ENCODE peak calls at places on chromosomes 3 and 15, in ten cellular contexts. E, O, T, D, Y, F, L, R, G and U are unnamed samples.

GRCh38 chr3:8649757-8650156 is 5.2 kb upstream of the SSUH2 start:
- DNase-seq in E (no peak), O (no peak), T (no peak), D (no peak), Y (no peak), F (no peak), L (no peak), R (no peak), G (no peak), U (no peak)

GRCh38 chr3:52415769-52416168 is 29.1 kb downstream of the SEMA3G start:
- DNase-seq in E (no peak), O (no peak), T (no peak), D (no peak), Y (no peak), F (no peak), L (no peak), R (no peak), G (no peak), U (no peak)

GRCh38 chr3:98596087-98596486 is 2.7 kb upstream of the CPOX start:
- DNase-seq in E (no peak), O (no peak), T (no peak), D (no peak), Y (no peak), F (no peak), L (no peak), R (no peak), G (no peak), U (no peak)

GRCh38 chr3:185729335-185729715 is 95.5 kb downstream of the IGF2BP2 start:
- DNase-seq in E (no peak), O (no peak), T (peak), D (no peak), Y (peak), F (no peak), L (peak), R (no peak), G (no peak), U (peak)

GRCh38 chr15:35047528-35047927 is 37.6 kb downstream of the NANOGP8 start:
- DNase-seq in E (no peak), O (no peak), T (no peak), D (no peak), Y (no peak), F (no peak), L (no peak), R (no peak), G (no peak), U (no peak)

GRCh38 chr3:127254730-127255129 is 33.1 kb downstream of the PRR20G start:
- DNase-seq in E (peak), O (no peak), T (no peak), D (no peak), Y (no peak), F (no peak), L (peak), R (no peak), G (no peak), U (no peak)

GRCh38 chr15:37103475-37104071 is 3.2 kb upstream of the MEIS2 start:
- DNase-seq in E (no peak), O (no peak), T (no peak), D (no peak), Y (no peak), F (no peak), L (no peak), R (no peak), G (no peak), U (no peak)

GRCh38 chr3:61829301-61830110 is 268.1 kb downstream of the PTPRG start:
- DNase-seq in E (no peak), O (no peak), T (no peak), D (no peak), Y (no peak), F (no peak), L (no peak), R (no peak), G (peak), U (no peak)

GRCh38 chr15:36501063-36501678 is 78.3 kb upstream of the CDIN1 start:
- DNase-seq in E (peak), O (no peak), T (peak), D (no peak), Y (peak), F (peak), L (peak), R (no peak), G (peak), U (peak)

GRCh38 chr3:19931767-19932188 is 2.2 kb downstream of the EFHB start:
- DNase-seq in E (no peak), O (no peak), T (no peak), D (no peak), Y (no peak), F (no peak), L (no peak), R (no peak), G (no peak), U (no peak)

GRCh38 chr3:25572919-25573385 is 91.8 kb downstream of the TOP2B start:
- DNase-seq in E (no peak), O (no peak), T (peak), D (no peak), Y (peak), F (no peak), L (peak), R (peak), G (no peak), U (peak)

GRCh38 chr3:52890735-52891134 is 6.6 kb downstream of the STIMATE start:
- DNase-seq in E (no peak), O (no peak), T (no peak), D (no peak), Y (no peak), F (no peak), L (no peak), R (no peak), G (no peak), U (no peak)

GRCh38 chr3:148943531-148944200 is 47.7 kb upstream of the GYG1 start:
- DNase-seq in E (peak), O (no peak), T (peak), D (no peak), Y (peak), F (no peak), L (peak), R (no peak), G (peak), U (peak)

GRCh38 chr3:152328841-152329240 is 60.1 kb downstream of the MBNL1 start:
- DNase-seq in E (no peak), O (no peak), T (peak), D (no peak), Y (peak), F (no peak), L (peak), R (no peak), G (no peak), U (peak)

GRCh38 chr3:159852821-159853505 is 135.7 kb upstream of the IL12A start:
- DNase-seq in E (no peak), O (peak), T (peak), D (peak), Y (peak), F (no peak), L (peak), R (peak), G (peak), U (peak)

GRCh38 chr3:181457190-181457589 is 254.5 kb upstream of the SOX2 start:
- DNase-seq in E (no peak), O (no peak), T (peak), D (no peak), Y (no peak), F (peak), L (no peak), R (no peak), G (no peak), U (no peak)

GRCh38 chr3:115974940-115975339 is 351.6 kb downstream of the GAP43 start:
- DNase-seq in E (no peak), O (no peak), T (no peak), D (no peak), Y (no peak), F (no peak), L (no peak), R (no peak), G (no peak), U (no peak)

GRCh38 chr15:50187997-50188396 is 6.0 kb downstream of the SLC27A2 start:
- DNase-seq in E (no peak), O (no peak), T (no peak), D (no peak), Y (no peak), F (no peak), L (no peak), R (no peak), G (peak), U (no peak)

GRCh38 chr15:90932660-90932991 is 277 bp upstream of the HDDC3 start:
- DNase-seq in E (no peak), O (no peak), T (no peak), D (no peak), Y (no peak), F (no peak), L (no peak), R (no peak), G (no peak), U (no peak)

GRCh38 chr15:20348291-20348899 is 193.2 kb downstream of the GOLGA6L6 start:
- DNase-seq in E (no peak), O (no peak), T (no peak), D (no peak), Y (no peak), F (no peak), L (no peak), R (no peak), G (no peak), U (no peak)

GRCh38 chr3:72258366-72258765 is 473.4 kb upstream of the PROK2 start:
- DNase-seq in E (no peak), O (no peak), T (no peak), D (no peak), Y (no peak), F (no peak), L (no peak), R (no peak), G (peak), U (no peak)

GRCh38 chr3:34284959-34285358 is 486.5 kb downstream of the PDCD6IP start:
- DNase-seq in E (peak), O (no peak), T (no peak), D (no peak), Y (no peak), F (no peak), L (no peak), R (no peak), G (no peak), U (no peak)

GRCh38 chr3:76040946-76041345 is 255.6 kb upstream of the ZNF717 start:
- DNase-seq in E (no peak), O (no peak), T (peak), D (no peak), Y (peak), F (no peak), L (peak), R (no peak), G (no peak), U (peak)

GRCh38 chr3:76039431-76039830 is 254.1 kb upstream of the ZNF717 start:
- DNase-seq in E (no peak), O (no peak), T (no peak), D (no peak), Y (no peak), F (no peak), L (no peak), R (no peak), G (no peak), U (peak)

GRCh38 chr3:76047368-76047767 is 262.0 kb upstream of the ZNF717 start:
- DNase-seq in E (no peak), O (no peak), T (no peak), D (no peak), Y (no peak), F (no peak), L (no peak), R (no peak), G (no peak), U (no peak)

GRCh38 chr3:76043746-76044145 is 258.4 kb upstream of the ZNF717 start:
- DNase-seq in E (no peak), O (no peak), T (no peak), D (no peak), Y (no peak), F (no peak), L (no peak), R (no peak), G (peak), U (no peak)

DNA sequence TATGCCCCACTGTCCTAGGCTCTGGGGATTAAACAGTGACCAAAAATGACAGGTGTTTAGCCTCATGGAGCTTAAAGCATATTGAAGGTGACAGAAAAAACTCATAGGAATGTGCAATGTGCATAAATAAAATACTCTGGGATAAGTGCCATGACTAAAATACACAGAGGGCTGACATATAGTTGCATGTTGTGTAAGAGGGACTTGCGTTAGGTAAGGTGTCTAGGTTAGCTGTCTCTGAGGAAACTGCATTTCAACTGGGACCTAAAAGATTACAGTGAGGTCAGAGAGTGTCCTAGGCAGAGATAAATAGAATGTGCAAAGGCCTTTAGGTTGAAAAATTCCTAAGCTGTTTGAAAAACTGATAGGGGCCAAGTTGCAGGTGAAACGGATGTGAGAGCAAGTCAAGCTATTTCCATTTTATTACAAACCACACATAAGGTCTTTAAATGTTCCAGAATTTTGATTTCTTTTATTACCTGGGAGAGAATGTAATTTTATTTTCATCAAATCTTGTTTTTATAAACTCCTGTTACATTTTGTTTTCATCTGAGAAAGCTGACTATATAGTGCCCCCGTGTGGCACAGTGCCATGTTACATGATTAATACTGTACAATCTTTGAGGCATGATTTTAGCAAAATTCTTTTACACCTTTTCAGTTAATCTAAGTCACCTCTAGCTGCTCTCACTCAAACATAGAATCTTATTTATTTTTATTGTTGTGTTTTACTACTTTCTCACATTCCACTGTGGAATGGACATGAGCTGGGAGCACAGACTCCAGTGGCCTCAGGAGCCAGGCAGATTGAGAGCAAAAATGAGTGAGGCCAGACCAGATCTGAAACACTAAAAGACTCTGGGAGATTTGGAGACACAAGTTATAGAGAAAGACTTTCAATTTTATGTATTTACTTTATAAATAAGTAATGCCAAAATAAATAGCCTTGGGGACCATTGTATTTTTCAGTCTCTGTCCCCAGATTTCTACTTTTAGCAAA is 259.6 kb upstream of the ZNF717 start:
- DNase-seq in E (peak), O (no peak), T (peak), D (peak), Y (peak), F (peak), L (peak), R (no peak), G (peak), U (peak)
- TF ChIP-seq CTCF in E (peak), O (no peak), T (peak), D (peak), Y (peak), F (no peak), L (peak), R (no peak), G (peak), U (peak)

GRCh38 chr15:70089692-70089971 is 8.1 kb downstream of the TLE3 start:
- DNase-seq in E (no peak), O (no peak), T (no peak), D (no peak), Y (no peak), F (no peak), L (no peak), R (no peak), G (no peak), U (no peak)

GRCh38 chr15:70090436-70091291 is 7.1 kb downstream of the TLE3 start:
- DNase-seq in E (no peak), O (no peak), T (no peak), D (no peak), Y (no peak), F (no peak), L (no peak), R (no peak), G (no peak), U (no peak)

GRCh38 chr15:70087708-70088352 is 9.9 kb downstream of the TLE3 start:
- DNase-seq in E (no peak), O (no peak), T (no peak), D (no peak), Y (no peak), F (no peak), L (no peak), R (no peak), G (no peak), U (no peak)

GRCh38 chr15:70088427-70088826 is 9.3 kb downstream of the TLE3 start:
- DNase-seq in E (no peak), O (no peak), T (no peak), D (no peak), Y (no peak), F (no peak), L (no peak), R (no peak), G (no peak), U (no peak)

GRCh38 chr15:70088887-70089691 is 8.6 kb downstream of the TLE3 start:
- DNase-seq in E (no peak), O (no peak), T (peak), D (peak), Y (peak), F (peak), L (peak), R (peak), G (no peak), U (peak)
- H3K4me3 ChIP-seq in E (no peak), O (peak), T (no peak), D (peak), Y (peak), F (no peak), L (no peak), R (no peak), G (no peak), U (peak)

DNA sequence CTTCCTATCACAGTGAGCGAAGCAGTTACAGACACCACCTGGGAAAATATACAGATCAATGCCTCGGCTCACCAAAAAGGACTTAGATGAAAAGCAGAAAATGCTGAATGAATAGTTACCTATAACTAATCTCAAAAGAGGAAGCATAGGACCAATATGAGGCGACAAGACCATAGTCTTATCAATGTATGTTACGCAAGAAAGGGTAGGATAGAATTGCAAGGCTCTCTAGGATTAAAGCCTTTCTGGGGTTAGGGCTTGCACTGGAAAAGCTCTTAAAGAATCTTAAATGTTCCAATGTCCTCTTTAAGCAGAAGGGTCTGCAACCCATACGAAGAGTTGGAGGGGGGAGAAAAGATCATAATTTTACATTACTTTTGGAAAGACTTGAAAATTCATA is 185.8 kb downstream of the GREM1 start:
- DNase-seq in E (no peak), O (no peak), T (no peak), D (no peak), Y (no peak), F (no peak), L (no peak), R (no peak), G (no peak), U (no peak)
- TF ChIP-seq CTCF in E (no peak), O (no peak), T (no peak), D (no peak), Y (no peak), F (no peak), L (no peak), R (no peak), G (no peak), U (no peak)

DNA sequence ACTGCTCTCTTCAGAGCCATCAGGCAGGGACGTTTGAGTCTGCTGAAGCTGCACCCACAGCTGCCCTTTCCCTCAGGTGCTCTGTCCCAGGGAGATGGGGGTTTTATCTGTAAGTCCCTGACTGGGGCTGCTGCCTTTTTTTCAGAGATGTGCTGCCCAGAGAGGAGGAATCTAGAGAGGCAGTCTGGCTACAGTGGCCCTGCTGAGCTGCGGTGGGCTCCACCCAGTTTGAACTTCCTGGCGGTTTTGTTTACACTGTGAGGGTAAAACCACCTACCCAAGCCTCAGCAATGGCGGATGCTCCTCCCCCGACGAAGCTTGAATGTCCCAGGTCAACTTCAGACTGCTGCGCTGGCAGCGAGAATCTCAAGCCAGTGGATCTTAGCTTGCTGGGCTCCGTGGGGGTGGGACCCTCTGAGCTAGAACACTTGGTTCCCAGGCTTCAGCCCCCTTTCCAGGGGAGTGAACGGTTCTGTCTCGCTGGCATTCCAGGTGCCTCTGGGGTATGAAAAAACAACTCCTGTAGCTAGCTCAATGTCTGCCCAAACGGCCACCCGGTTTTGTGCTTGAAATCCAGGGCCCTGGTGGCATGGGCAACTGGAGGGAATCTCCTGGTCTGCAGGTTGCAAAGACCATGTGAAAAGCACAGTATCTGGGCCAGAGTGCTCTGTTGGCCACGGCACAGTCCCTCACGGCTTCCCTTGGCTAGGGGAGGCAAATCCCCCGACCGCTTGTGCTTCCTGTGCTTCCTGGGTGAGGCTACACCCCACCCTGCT is 21.1 kb upstream of the ST6GAL1 start:
- DNase-seq in E (peak), O (no peak), T (no peak), D (no peak), Y (no peak), F (no peak), L (no peak), R (no peak), G (no peak), U (peak)
- H3K4me3 ChIP-seq in E (peak), O (no peak), T (no peak), D (no peak), Y (no peak), F (no peak), L (no peak), R (no peak), G (no peak), U (no peak)

DNA sequence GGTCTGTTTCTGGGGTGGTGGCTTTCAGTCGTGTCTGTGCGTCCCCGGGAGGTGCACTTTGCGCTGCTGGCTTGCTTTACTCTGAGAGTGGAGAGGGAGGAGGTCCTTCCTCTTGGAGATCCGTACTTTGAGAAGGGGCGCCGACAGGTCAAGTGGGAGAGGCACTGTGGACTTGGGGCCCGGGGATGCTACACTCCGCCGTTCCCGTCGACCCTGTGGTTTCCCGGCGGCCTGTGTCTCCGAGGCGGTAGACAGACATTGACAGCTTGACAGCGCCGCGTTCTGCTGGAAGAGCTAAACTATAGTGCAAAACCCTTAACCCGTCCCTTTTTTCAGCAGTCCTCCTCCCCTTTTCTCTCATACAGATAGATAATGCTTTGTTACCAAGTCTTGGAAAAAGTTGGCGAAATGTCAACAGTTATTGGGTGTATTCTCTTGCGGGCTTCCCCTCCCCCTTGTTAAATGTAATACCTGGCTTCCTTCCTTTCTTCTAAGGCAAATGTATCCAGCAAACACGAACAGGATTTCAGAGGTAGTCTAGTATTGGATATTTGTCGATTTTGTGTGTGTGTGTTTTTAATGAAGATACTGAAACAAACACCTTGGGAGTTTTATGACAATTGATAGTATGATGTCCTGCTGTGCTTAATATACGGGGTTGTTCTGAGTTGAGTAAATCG is 6.6 kb downstream of the TPM1 start:
- DNase-seq in E (no peak), O (peak), T (peak), D (peak), Y (peak), F (peak), L (peak), R (peak), G (peak), U (peak)
- TF ChIP-seq CTCF in E (peak), O (no peak), T (no peak), D (no peak), Y (peak), F (no peak), L (no peak), R (no peak), G (no peak), U (no peak)